ENCODE peak calls at places on chromosomes 7 and 10, in four cellular contexts. B, Q, N and L are unnamed samples.

GRCh38 chr10:14519785-14520184 is 189.1 kb upstream of the FRMD4A start:
- DNase-seq in N (no peak), B (no peak), Q (no peak), L (no peak)

GRCh38 chr7:34564091-34564490 is 93.9 kb upstream of the NPSR1 start:
- DNase-seq in Q (no peak), B (no peak), N (no peak), L (no peak)

GRCh38 chr10:13658864-13659685 is 72.3 kb downstream of the PRPF18 start:
- DNase-seq in N (peak), B (no peak), Q (peak), L (peak)

GRCh38 chr10:89206402-89207180 is 526 bp downstream of the CH25H start:
- DNase-seq in B (no peak), N (peak), Q (peak), L (peak)

GRCh38 chr10:93573051-93573909 is 6.8 kb downstream of the FFAR4 start:
- DNase-seq in Q (no peak), B (no peak), N (no peak), L (peak)

GRCh38 chr7:101816499-101817030 is 861 bp upstream of the CUX1 start:
- DNase-seq in N (peak), Q (peak), B (peak), L (peak)

GRCh38 chr7:75979361-75980125 is 14.9 kb downstream of the TMEM120A start:
- DNase-seq in B (no peak), Q (peak), N (no peak), L (no peak)

GRCh38 chr7:56811081-56811480 is 321.2 kb downstream of the ZNF479 start:
- DNase-seq in B (no peak), Q (peak), N (no peak), L (no peak)

GRCh38 chr10:98225000-98225399 is 43.0 kb downstream of the LOXL4 start:
- DNase-seq in N (no peak), Q (no peak), B (no peak), L (no peak)

GRCh38 chr10:122142652-122143237 is 128.4 kb upstream of the BTBD16 start:
- DNase-seq in N (peak), Q (peak), B (peak), L (peak)

GRCh38 chr10:132849546-132850031 is 63.6 kb upstream of the NKX6-2 start:
- DNase-seq in N (no peak), B (no peak), Q (peak), L (no peak)

GRCh38 chr10:92590623-92591549 is 2.0 kb upstream of the KIF11 start:
- DNase-seq in B (no peak), N (peak), Q (peak), L (peak)

GRCh38 chr10:63718453-63718852 is 197.3 kb downstream of the REEP3 start:
- DNase-seq in Q (no peak), N (no peak), B (no peak), L (no peak)

GRCh38 chr10:60778214-60778977 is at the start of gene CDK1:
- DNase-seq in Q (peak), N (peak), B (peak), L (peak)

GRCh38 chr7:42843209-42843800 is 68.6 kb downstream of the C7orf25 start:
- DNase-seq in B (peak), Q (peak), N (peak), L (peak)